ENCODE peak calls at places on chromosomes 16 and 17, in four cellular contexts. P is ovary, C is left lung, S is GM06990. H is an unnamed sample.

GRCh38 chr16:57039148-57039812 is 49.9 kb downstream of the NLRC5 start:
- DNase-seq in S (peak), C (no peak), P (no peak), H (no peak)

GRCh38 chr16:30747331-30747730 is 894 bp upstream of the PHKG2 start:
- DNase-seq in S (no peak), P (no peak), C (no peak), H (no peak)

GRCh38 chr17:16122697-16123434 is 92.5 kb downstream of the NCOR1 start:
- DNase-seq in C (no peak), S (no peak), P (no peak), H (no peak)

GRCh38 chr17:82816358-82816757 is 23.5 kb downstream of the ZNF750 start:
- DNase-seq in S (no peak), P (no peak), C (no peak), H (no peak)

GRCh38 chr16:51399908-51400670 is 249.0 kb upstream of the SALL1 start:
- DNase-seq in S (no peak), C (no peak), P (no peak), H (no peak)

GRCh38 chr16:88768041-88768876 is 16.8 kb downstream of the PIEZO1 start:
- DNase-seq in S (no peak), P (peak), C (peak), H (no peak)

GRCh38 chr17:9434502-9435113 is 141.0 kb downstream of the STX8 start:
- DNase-seq in C (no peak), P (no peak), S (peak), H (no peak)

GRCh38 chr16:79449067-79449466 is 151.5 kb downstream of the MAF start:
- DNase-seq in S (no peak), P (no peak), C (no peak), H (no peak)

GRCh38 chr17:82775033-82775823 is 23.4 kb downstream of the TBCD start:
- DNase-seq in P (peak), S (no peak), C (peak), H (peak)

GRCh38 chr17:61157246-61157887 is 242.3 kb upstream of the TBX2 start:
- DNase-seq in P (no peak), S (no peak), C (no peak), H (no peak)

GRCh38 chr16:56013962-56014552 is 138.9 kb upstream of the CES5A start:
- DNase-seq in C (peak), S (no peak), P (no peak), H (no peak)

GRCh38 chr17:67015001-67015400 is 29.4 kb upstream of the CACNG1 start:
- DNase-seq in S (no peak), C (no peak), P (no peak), H (no peak)

GRCh38 chr17:282912-283882 is 69.4 kb downstream of the RPH3AL start:
- DNase-seq in C (no peak), P (peak), S (no peak), H (no peak)

GRCh38 chr16:13839577-13839976 is 80.4 kb upstream of the ERCC4 start:
- DNase-seq in P (no peak), C (no peak), S (no peak), H (no peak)

GRCh38 chr17:75894049-75894742 is 2.6 kb downstream of the TRIM65 start:
- DNase-seq in S (no peak), P (no peak), C (no peak), H (no peak)

GRCh38 chr16:89067677-89068076 is 26.0 kb upstream of the ACSF3 start:
- DNase-seq in P (no peak), S (no peak), C (no peak), H (no peak)

GRCh38 chr16:28837672-28838557 is 8.2 kb downstream of the TUFM start:
- DNase-seq in S (no peak), P (no peak), C (no peak), H (no peak)

GRCh38 chr16:90046971-90047713 is 27.9 kb upstream of the DBNDD1 start:
- DNase-seq in C (peak), S (no peak), P (peak), H (no peak)

GRCh38 chr17:81927145-81927652 is 336 bp downstream of the MAFG start:
- DNase-seq in C (no peak), P (peak), S (no peak), H (no peak)

GRCh38 chr17:77898521-77899434 is 59.7 kb upstream of the TNRC6C start:
- DNase-seq in C (no peak), S (no peak), P (no peak), H (no peak)

GRCh38 chr17:64635647-64636305 is 26.3 kb downstream of the SMURF2 start:
- DNase-seq in C (no peak), P (no peak), S (peak), H (no peak)

GRCh38 chr17:43759836-43760235 is 1.2 kb upstream of the SOST start:
- DNase-seq in S (no peak), P (no peak), C (no peak), H (no peak)

GRCh38 chr16:28974437-28975157 is at the start of gene SPNS1:
- DNase-seq in C (peak), P (peak), S (peak), H (peak)

GRCh38 chr17:40825596-40825995 is 3.2 kb upstream of the KRT10 start:
- DNase-seq in C (no peak), S (no peak), P (no peak), H (no peak)

GRCh38 chr17:74307984-74308773 is 17.8 kb upstream of the KIF19 start:
- DNase-seq in C (no peak), P (no peak), S (no peak), H (no peak)

GRCh38 chr16:72875291-72876036 is 172.5 kb downstream of the ZFHX3 start:
- DNase-seq in P (no peak), S (no peak), C (no peak), H (no peak)

GRCh38 chr16:57614546-57615343 is 13.7 kb upstream of the ADGRG1 start:
- DNase-seq in C (peak), S (no peak), P (no peak), H (no peak)

GRCh38 chr16:50335198-50335958 is 33.4 kb downstream of the BRD7 start:
- DNase-seq in P (no peak), S (peak), C (no peak), H (no peak)

GRCh38 chr17:57714660-57715059 is 30.4 kb downstream of the CCDC182 start:
- DNase-seq in C (no peak), P (no peak), S (no peak), H (no peak)

GRCh38 chr17:39738568-39738901 is 797 bp downstream of the GRB7 start:
- DNase-seq in P (no peak), S (no peak), C (no peak), H (no peak)

GRCh38 chr17:39739020-39739884 is 1.5 kb downstream of the GRB7 start:
- DNase-seq in C (peak), P (no peak), S (no peak), H (no peak)

GRCh38 chr17:39740357-39741111 is 2.8 kb downstream of the GRB7 start:
- DNase-seq in C (no peak), P (no peak), S (no peak), H (no peak)

GRCh38 chr17:39737761-39738567 is at the start of gene GRB7:
- DNase-seq in C (peak), S (no peak), P (no peak), H (no peak)

GRCh38 chr17:39739885-39740356 is 2.2 kb downstream of the GRB7 start:
- DNase-seq in C (no peak), S (no peak), P (no peak), H (no peak)
- TF ChIP-seq CTCF in C (no peak), S (no peak), P (no peak), H (no peak)

GRCh38 chr17:10875984-10876555 is 38.2 kb upstream of the PIRT start:
- DNase-seq in C (no peak), S (peak), P (peak), H (no peak)
- TF ChIP-seq CTCF in C (peak), S (peak), P (peak), H (no peak)

GRCh38 chr17:3657874-3658783 is 10.2 kb downstream of the TAX1BP3 start:
- DNase-seq in C (no peak), S (no peak), P (no peak), H (no peak)

GRCh38 chr17:3657588-3657869 is 10.8 kb downstream of the TAX1BP3 start:
- DNase-seq in P (no peak), C (no peak), S (no peak), H (no peak)

GRCh38 chr17:3658784-3659449 is 9.5 kb downstream of the TAX1BP3 start:
- DNase-seq in C (no peak), P (peak), S (no peak), H (no peak)

GRCh38 chr17:3660311-3660891 is 8.0 kb downstream of the TAX1BP3 start:
- DNase-seq in P (peak), S (no peak), C (no peak), H (no peak)

DNA sequence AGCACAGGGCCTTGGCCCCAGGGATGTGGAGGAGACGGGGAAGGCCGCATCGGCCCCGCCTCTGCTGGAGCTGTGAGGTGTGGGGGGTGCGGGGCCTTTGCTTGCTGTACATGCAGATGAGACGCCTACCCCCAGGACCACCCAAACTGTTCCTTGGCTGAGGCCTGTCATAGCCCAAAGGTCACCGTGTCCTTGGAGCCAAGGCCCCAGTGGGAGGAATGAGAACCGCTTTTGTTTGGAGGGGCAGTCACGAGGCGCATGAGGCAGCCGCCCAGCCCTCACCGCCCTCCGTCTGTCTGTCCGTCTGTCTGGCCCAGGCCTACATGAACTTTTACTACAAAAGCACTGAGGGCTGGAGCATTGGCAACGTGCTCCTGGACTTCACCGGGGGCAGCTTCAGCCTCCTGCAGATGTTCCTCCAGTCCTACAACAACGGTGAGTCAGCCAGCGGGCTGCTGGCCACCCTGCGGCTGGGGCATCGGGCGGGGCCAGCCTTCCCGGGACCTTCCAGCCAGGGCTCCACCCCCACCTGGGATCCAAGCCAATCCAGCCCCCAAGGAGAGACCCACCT is 8.8 kb downstream of the TAX1BP3 start:
- DNase-seq in C (peak), P (peak), S (no peak), H (no peak)
- TF ChIP-seq CTCF in C (no peak), P (peak), S (no peak), H (no peak)

GRCh38 chr17:48064638-48065037 is 16.5 kb downstream of the NFE2L1 start:
- DNase-seq in P (no peak), S (no peak), C (no peak), H (no peak)
- TF ChIP-seq CTCF in P (no peak), S (no peak), C (no peak), H (no peak)

H was measured in activated B cell treated with CpG ODN at 0.5 μM for 24 hours.